ENCODE peak calls at places on chromosomes 3 and 15, in six cellular contexts. One of them, this sample, is unnamed.

GRCh38 chr15:33064878-33065277 is 129.6 kb downstream of the FMN1 start:
- DNase-seq in neuronal stem cell: no peak
- DNase-seq in CD4-positive, CD25-positive, alpha-beta regulatory T cell: no peak
- DNase-seq in heart left ventricle: no peak
- DNase-seq in body of pancreas: no peak
- DNase-seq in neural progenitor cell: no peak
- DNase-seq in this sample: no peak

GRCh38 chr3:27031476-27031875 is 337.7 kb downstream of the NEK10 start:
- DNase-seq in body of pancreas: no peak
- DNase-seq in neuronal stem cell: no peak
- DNase-seq in CD4-positive, CD25-positive, alpha-beta regulatory T cell: no peak
- DNase-seq in heart left ventricle: no peak
- DNase-seq in neural progenitor cell: no peak
- DNase-seq in this sample: no peak

GRCh38 chr3:185151959-185152432 is 864 bp downstream of the C3orf70 start:
- DNase-seq in heart left ventricle: peak; percentile 72
- DNase-seq in neuronal stem cell: no peak
- DNase-seq in neural progenitor cell: no peak
- DNase-seq in body of pancreas: peak; percentile 28
- DNase-seq in CD4-positive, CD25-positive, alpha-beta regulatory T cell: no peak
- DNase-seq in this sample: no peak

GRCh38 chr15:89174476-89174875 is 46.9 kb downstream of the RLBP1 start:
- DNase-seq in CD4-positive, CD25-positive, alpha-beta regulatory T cell: no peak
- DNase-seq in neuronal stem cell: no peak
- DNase-seq in body of pancreas: no peak
- DNase-seq in neural progenitor cell: no peak
- DNase-seq in heart left ventricle: no peak
- DNase-seq in this sample: no peak

GRCh38 chr15:77571181-77571580 is 61.5 kb downstream of the LINGO1 start:
- DNase-seq in body of pancreas: no peak
- DNase-seq in neural progenitor cell: no peak
- DNase-seq in CD4-positive, CD25-positive, alpha-beta regulatory T cell: no peak
- DNase-seq in heart left ventricle: peak; percentile 13
- DNase-seq in neuronal stem cell: no peak
- DNase-seq in this sample: no peak

GRCh38 chr3:137792633-137793271 is 28.6 kb downstream of the SOX14 start:
- DNase-seq in heart left ventricle: no peak
- DNase-seq in body of pancreas: peak; percentile 65
- DNase-seq in neural progenitor cell: peak; percentile 73
- DNase-seq in neuronal stem cell: no peak
- DNase-seq in CD4-positive, CD25-positive, alpha-beta regulatory T cell: no peak
- DNase-seq in this sample: no peak

GRCh38 chr15:100525894-100526512 is 2.7 kb downstream of the CERS3 start:
- DNase-seq in neural progenitor cell: no peak
- DNase-seq in CD4-positive, CD25-positive, alpha-beta regulatory T cell: no peak
- DNase-seq in neuronal stem cell: no peak
- DNase-seq in body of pancreas: peak; percentile 82
- DNase-seq in heart left ventricle: peak; percentile 65
- DNase-seq in this sample: peak; percentile 42

GRCh38 chr3:186192823-186193222 is 83.9 kb upstream of the ETV5 start:
- DNase-seq in CD4-positive, CD25-positive, alpha-beta regulatory T cell: no peak
- DNase-seq in neuronal stem cell: no peak
- DNase-seq in neural progenitor cell: no peak
- DNase-seq in heart left ventricle: no peak
- DNase-seq in body of pancreas: no peak
- DNase-seq in this sample: no peak

GRCh38 chr3:189947068-189947467 is 173.6 kb downstream of the P3H2 start:
- DNase-seq in neuronal stem cell: no peak
- DNase-seq in neural progenitor cell: no peak
- DNase-seq in CD4-positive, CD25-positive, alpha-beta regulatory T cell: no peak
- DNase-seq in body of pancreas: no peak
- DNase-seq in heart left ventricle: no peak
- DNase-seq in this sample: no peak

GRCh38 chr3:122394173-122394572 is 10.2 kb downstream of the FAM162A start:
- DNase-seq in body of pancreas: no peak
- DNase-seq in neural progenitor cell: no peak
- DNase-seq in CD4-positive, CD25-positive, alpha-beta regulatory T cell: no peak
- DNase-seq in heart left ventricle: no peak
- DNase-seq in neuronal stem cell: no peak
- DNase-seq in this sample: no peak

GRCh38 chr3:177294221-177294620 is 96.9 kb upstream of the TBL1XR1 start:
- DNase-seq in heart left ventricle: peak; percentile 85
- DNase-seq in CD4-positive, CD25-positive, alpha-beta regulatory T cell: no peak
- DNase-seq in neuronal stem cell: no peak
- DNase-seq in body of pancreas: peak; percentile 25
- DNase-seq in neural progenitor cell: no peak
- DNase-seq in this sample: no peak

GRCh38 chr3:95120921-95121320 is 1058.1 kb downstream of the NSUN3 start:
- DNase-seq in neural progenitor cell: peak; percentile 32
- DNase-seq in body of pancreas: no peak
- DNase-seq in CD4-positive, CD25-positive, alpha-beta regulatory T cell: no peak
- DNase-seq in neuronal stem cell: no peak
- DNase-seq in heart left ventricle: no peak
- DNase-seq in this sample: no peak

GRCh38 chr3:193590088-193590856 is 2.7 kb upstream of the OPA1 start:
- DNase-seq in heart left ventricle: no peak
- DNase-seq in CD4-positive, CD25-positive, alpha-beta regulatory T cell: no peak
- DNase-seq in body of pancreas: no peak
- DNase-seq in neural progenitor cell: no peak
- DNase-seq in neuronal stem cell: no peak
- DNase-seq in this sample: no peak

GRCh38 chr15:89167267-89168176 is 53.9 kb downstream of the RLBP1 start:
- DNase-seq in CD4-positive, CD25-positive, alpha-beta regulatory T cell: peak; percentile 52
- DNase-seq in heart left ventricle: no peak
- DNase-seq in neuronal stem cell: no peak
- DNase-seq in body of pancreas: peak; percentile 39
- DNase-seq in neural progenitor cell: no peak
- DNase-seq in this sample: no peak

GRCh38 chr15:72168131-72168825 is 29.3 kb downstream of the GRAMD2A start:
- DNase-seq in neural progenitor cell: no peak
- DNase-seq in CD4-positive, CD25-positive, alpha-beta regulatory T cell: peak; percentile 15
- DNase-seq in heart left ventricle: no peak
- DNase-seq in neuronal stem cell: no peak
- DNase-seq in body of pancreas: no peak
- DNase-seq in this sample: no peak

GRCh38 chr3:52062499-52062898 is 6.1 kb upstream of the DUSP7 start:
- DNase-seq in neural progenitor cell: no peak
- DNase-seq in neuronal stem cell: no peak
- DNase-seq in heart left ventricle: no peak
- DNase-seq in CD4-positive, CD25-positive, alpha-beta regulatory T cell: no peak
- DNase-seq in body of pancreas: no peak
- DNase-seq in this sample: peak; percentile 11

GRCh38 chr3:80451393-80451792 is 683.6 kb upstream of the ROBO1 start:
- DNase-seq in neural progenitor cell: no peak
- DNase-seq in neuronal stem cell: no peak
- DNase-seq in heart left ventricle: no peak
- DNase-seq in CD4-positive, CD25-positive, alpha-beta regulatory T cell: no peak
- DNase-seq in body of pancreas: no peak
- DNase-seq in this sample: no peak

GRCh38 chr3:160753953-160754352 is 2.1 kb upstream of the PPM1L start:
- DNase-seq in CD4-positive, CD25-positive, alpha-beta regulatory T cell: no peak
- DNase-seq in neural progenitor cell: no peak
- DNase-seq in heart left ventricle: no peak
- DNase-seq in body of pancreas: no peak
- DNase-seq in neuronal stem cell: no peak
- DNase-seq in this sample: no peak

GRCh38 chr3:58432905-58433304 is 727 bp downstream of the PDHB start:
- DNase-seq in neuronal stem cell: no peak
- DNase-seq in neural progenitor cell: no peak
- DNase-seq in heart left ventricle: no peak
- DNase-seq in body of pancreas: no peak
- DNase-seq in CD4-positive, CD25-positive, alpha-beta regulatory T cell: no peak
- DNase-seq in this sample: no peak
- H3K27ac ChIP-seq in neuronal stem cell: no peak overlapping the region
- H3K27ac ChIP-seq in neural progenitor cell: no peak overlapping the region
- H3K27ac ChIP-seq in heart left ventricle: peak overlapping the region; percentile 90
- H3K27ac ChIP-seq in body of pancreas: peak overlapping the region; percentile 85
- H3K27ac ChIP-seq in CD4-positive, CD25-positive, alpha-beta regulatory T cell: peak overlapping the region; percentile 86
- H3K27ac ChIP-seq in this sample: peak overlapping the region; percentile 90

GRCh38 chr3:114451051-114451451 is 157.2 kb downstream of the TIGIT start:
- DNase-seq in neuronal stem cell: no peak
- DNase-seq in heart left ventricle: peak; percentile 30
- DNase-seq in CD4-positive, CD25-positive, alpha-beta regulatory T cell: no peak
- DNase-seq in neural progenitor cell: no peak
- DNase-seq in body of pancreas: no peak
- DNase-seq in this sample: no peak

GRCh38 chr3:114447545-114447944 is 153.7 kb downstream of the TIGIT start:
- DNase-seq in body of pancreas: no peak
- DNase-seq in neuronal stem cell: no peak
- DNase-seq in neural progenitor cell: no peak
- DNase-seq in heart left ventricle: no peak
- DNase-seq in CD4-positive, CD25-positive, alpha-beta regulatory T cell: no peak
- DNase-seq in this sample: no peak

GRCh38 chr3:114447950-114448479 is 154.2 kb downstream of the TIGIT start:
- DNase-seq in heart left ventricle: no peak
- DNase-seq in neuronal stem cell: no peak
- DNase-seq in body of pancreas: no peak
- DNase-seq in CD4-positive, CD25-positive, alpha-beta regulatory T cell: no peak
- DNase-seq in neural progenitor cell: no peak
- DNase-seq in this sample: no peak

GRCh38 chr3:114450008-114450596 is 156.3 kb downstream of the TIGIT start:
- DNase-seq in neuronal stem cell: no peak
- DNase-seq in body of pancreas: no peak
- DNase-seq in CD4-positive, CD25-positive, alpha-beta regulatory T cell: no peak
- DNase-seq in neural progenitor cell: no peak
- DNase-seq in heart left ventricle: no peak
- DNase-seq in this sample: no peak

GRCh38 chr3:114449271-114450007 is 155.6 kb downstream of the TIGIT start:
- DNase-seq in body of pancreas: no peak
- DNase-seq in neuronal stem cell: no peak
- DNase-seq in heart left ventricle: no peak
- DNase-seq in neural progenitor cell: no peak
- DNase-seq in CD4-positive, CD25-positive, alpha-beta regulatory T cell: no peak
- DNase-seq in this sample: no peak
- H3K4me3 ChIP-seq in body of pancreas: no peak overlapping the region
- H3K4me3 ChIP-seq in neuronal stem cell: no peak overlapping the region
- H3K4me3 ChIP-seq in heart left ventricle: no peak overlapping the region
- H3K4me3 ChIP-seq in neural progenitor cell: no peak overlapping the region
- H3K4me3 ChIP-seq in CD4-positive, CD25-positive, alpha-beta regulatory T cell: no peak overlapping the region
- H3K4me3 ChIP-seq in this sample: no peak overlapping the region

GRCh38 chr15:49876401-49877038 is 242.5 kb downstream of the ATP8B4 start:
- DNase-seq in heart left ventricle: peak; percentile 33
- DNase-seq in neural progenitor cell: peak; percentile 45
- DNase-seq in neuronal stem cell: no peak
- DNase-seq in body of pancreas: peak; percentile 39
- DNase-seq in CD4-positive, CD25-positive, alpha-beta regulatory T cell: no peak
- DNase-seq in this sample: no peak
- H3K27ac ChIP-seq in heart left ventricle: peak overlapping the region; percentile 70
- H3K27ac ChIP-seq in neural progenitor cell: no peak overlapping the region
- H3K27ac ChIP-seq in neuronal stem cell: no peak overlapping the region
- H3K27ac ChIP-seq in body of pancreas: peak overlapping the region; percentile 25
- H3K27ac ChIP-seq in CD4-positive, CD25-positive, alpha-beta regulatory T cell: no peak overlapping the region
- H3K27ac ChIP-seq in this sample: peak overlapping the region; percentile 74

GRCh38 chr3:61704807-61705206 is 143.4 kb downstream of the PTPRG start:
- DNase-seq in body of pancreas: no peak
- DNase-seq in neuronal stem cell: no peak
- DNase-seq in CD4-positive, CD25-positive, alpha-beta regulatory T cell: no peak
- DNase-seq in neural progenitor cell: no peak
- DNase-seq in heart left ventricle: no peak
- DNase-seq in this sample: no peak

GRCh38 chr3:61701019-61701418 is 139.6 kb downstream of the PTPRG start:
- DNase-seq in body of pancreas: no peak
- DNase-seq in neural progenitor cell: no peak
- DNase-seq in heart left ventricle: no peak
- DNase-seq in CD4-positive, CD25-positive, alpha-beta regulatory T cell: no peak
- DNase-seq in neuronal stem cell: no peak
- DNase-seq in this sample: no peak

GRCh38 chr3:61702453-61702852 is 141.1 kb downstream of the PTPRG start:
- DNase-seq in heart left ventricle: no peak
- DNase-seq in body of pancreas: no peak
- DNase-seq in neuronal stem cell: no peak
- DNase-seq in CD4-positive, CD25-positive, alpha-beta regulatory T cell: no peak
- DNase-seq in neural progenitor cell: no peak
- DNase-seq in this sample: no peak

GRCh38 chr3:61699622-61700021 is 138.3 kb downstream of the PTPRG start:
- DNase-seq in neural progenitor cell: peak; percentile 77
- DNase-seq in neuronal stem cell: peak; percentile 35
- DNase-seq in body of pancreas: no peak
- DNase-seq in heart left ventricle: no peak
- DNase-seq in CD4-positive, CD25-positive, alpha-beta regulatory T cell: no peak
- DNase-seq in this sample: no peak
- H3K4me3 ChIP-seq in neural progenitor cell: peak overlapping the region; percentile 5
- H3K4me3 ChIP-seq in neuronal stem cell: no peak overlapping the region
- H3K4me3 ChIP-seq in body of pancreas: no peak overlapping the region
- H3K4me3 ChIP-seq in heart left ventricle: no peak overlapping the region
- H3K4me3 ChIP-seq in CD4-positive, CD25-positive, alpha-beta regulatory T cell: no peak overlapping the region
- H3K4me3 ChIP-seq in this sample: no peak overlapping the region

GRCh38 chr3:191775451-191776233 is 314.7 kb downstream of the PYDC2 start:
- DNase-seq in body of pancreas: no peak
- DNase-seq in CD4-positive, CD25-positive, alpha-beta regulatory T cell: no peak
- DNase-seq in neuronal stem cell: no peak
- DNase-seq in neural progenitor cell: no peak
- DNase-seq in heart left ventricle: no peak
- DNase-seq in this sample: no peak

GRCh38 chr3:191774485-191774884 is 313.5 kb downstream of the PYDC2 start:
- DNase-seq in body of pancreas: no peak
- DNase-seq in CD4-positive, CD25-positive, alpha-beta regulatory T cell: no peak
- DNase-seq in neuronal stem cell: no peak
- DNase-seq in heart left ventricle: no peak
- DNase-seq in neural progenitor cell: no peak
- DNase-seq in this sample: no peak
- H3K27ac ChIP-seq in body of pancreas: no peak overlapping the region
- H3K27ac ChIP-seq in CD4-positive, CD25-positive, alpha-beta regulatory T cell: no peak overlapping the region
- H3K27ac ChIP-seq in neuronal stem cell: no peak overlapping the region
- H3K27ac ChIP-seq in heart left ventricle: no peak overlapping the region
- H3K27ac ChIP-seq in neural progenitor cell: no peak overlapping the region
- H3K27ac ChIP-seq in this sample: no peak overlapping the region

DNA sequence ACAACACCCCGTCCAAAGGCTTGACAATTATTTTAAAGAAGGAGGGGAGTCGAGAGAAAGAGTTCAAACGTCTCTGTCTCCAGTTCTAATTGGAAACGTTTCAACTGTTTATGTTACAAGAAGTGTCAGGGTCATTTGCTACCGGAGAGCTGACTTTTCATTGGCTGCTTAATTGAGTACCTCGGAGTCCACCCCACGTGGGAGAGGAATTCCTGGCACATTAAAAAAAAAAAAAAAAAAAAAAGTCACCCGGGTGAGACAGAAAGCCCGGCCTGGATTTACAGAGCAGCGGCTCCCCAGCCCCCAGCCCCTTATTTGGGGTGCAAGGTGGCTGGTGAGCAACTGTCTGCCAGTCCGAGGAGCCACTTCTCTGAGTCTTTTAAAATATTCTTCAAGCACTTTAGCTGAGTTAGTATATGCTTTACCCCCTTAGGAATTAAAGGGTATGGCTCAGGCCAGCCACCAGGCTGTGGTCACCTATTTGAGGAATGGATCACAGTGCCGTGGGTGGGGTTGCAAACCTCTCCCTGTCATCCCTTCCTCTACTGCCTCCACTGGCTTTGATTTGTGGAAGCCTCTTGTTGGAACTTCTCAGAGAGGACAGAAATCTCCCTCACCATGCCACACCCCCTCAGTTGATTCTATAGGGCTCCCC is 3.9 kb upstream of the TLE3 start:
- DNase-seq in neural progenitor cell: peak; percentile 93
- DNase-seq in body of pancreas: peak; percentile 90
- DNase-seq in CD4-positive, CD25-positive, alpha-beta regulatory T cell: no peak
- DNase-seq in heart left ventricle: peak; percentile 76
- DNase-seq in neuronal stem cell: peak; percentile 93
- DNase-seq in this sample: peak; percentile 63
- H3K4me3 ChIP-seq in neural progenitor cell: peak overlapping the region; percentile 37
- H3K4me3 ChIP-seq in body of pancreas: no peak overlapping the region
- H3K4me3 ChIP-seq in CD4-positive, CD25-positive, alpha-beta regulatory T cell: no peak overlapping the region
- H3K4me3 ChIP-seq in heart left ventricle: no peak overlapping the region
- H3K4me3 ChIP-seq in neuronal stem cell: no peak overlapping the region
- H3K4me3 ChIP-seq in this sample: no peak overlapping the region

This sample was measured in transverse colon.